ENCODE peak calls at places on chromosomes 2 and 18, in six cellular contexts. W is CD4-positive, alpha-beta memory T cell; N is colonic mucosa; O is BJ; X is foreskin fibroblast; M is AG04450. L is an unnamed sample.

GRCh38 chr18:51867767-51868166 is 472.2 kb upstream of the DCC start:
- DNase-seq in W (no peak), X (peak), M (no peak), O (no peak), N (no peak), L (peak)

GRCh38 chr18:44474067-44474411 is 206.6 kb upstream of the SETBP1 start:
- DNase-seq in O (no peak), W (no peak), X (no peak), N (no peak), M (no peak), L (no peak)

GRCh38 chr18:26307161-26307773 is 81.0 kb downstream of the TAF4B start:
- DNase-seq in X (peak), O (no peak), M (peak), N (peak), W (no peak), L (peak)

GRCh38 chr18:8863427-8863826 is 158.1 kb downstream of the MTCL1 start:
- DNase-seq in N (no peak), O (no peak), W (no peak), M (no peak), X (no peak), L (no peak)

GRCh38 chr2:140893685-140894084 is 1237.1 kb downstream of the LRP1B start:
- DNase-seq in N (no peak), W (no peak), O (peak), X (peak), M (peak), L (peak)

GRCh38 chr2:62657752-62658151 is 47.8 kb upstream of the EHBP1 start:
- DNase-seq in X (no peak), N (no peak), W (no peak), O (no peak), M (no peak), L (no peak)

GRCh38 chr18:74818776-74819175 is 221.1 kb downstream of the ZNF407 start:
- DNase-seq in W (no peak), X (no peak), N (no peak), O (no peak), M (no peak), L (no peak)

GRCh38 chr2:225100269-225100668 is 58.0 kb upstream of the DOCK10 start:
- DNase-seq in N (no peak), O (no peak), M (no peak), W (no peak), X (no peak), L (no peak)

GRCh38 chr2:215283221-215283620 is 28.6 kb upstream of the ATIC start:
- DNase-seq in N (no peak), M (no peak), X (no peak), O (no peak), W (no peak), L (no peak)

GRCh38 chr18:13813271-13813849 is 10.6 kb upstream of the MC5R start:
- DNase-seq in N (peak), W (peak), O (peak), M (no peak), X (peak), L (no peak)

GRCh38 chr2:202758638-202759037 is 112.9 kb downstream of the ICA1L start:
- DNase-seq in O (no peak), X (no peak), W (no peak), N (no peak), M (no peak), L (no peak)

GRCh38 chr2:111617804-111618576 is 266.0 kb downstream of the ANAPC1 start:
- DNase-seq in X (no peak), N (no peak), O (no peak), W (no peak), M (no peak), L (no peak)

GRCh38 chr2:199979398-199979797 is 24.0 kb downstream of the MAIP1 start:
- DNase-seq in N (no peak), X (no peak), M (no peak), O (no peak), W (no peak), L (no peak)
- H3K4me3 ChIP-seq in N (no peak), X (no peak), M (no peak), O (no peak), W (no peak), L (no peak)

DNA sequence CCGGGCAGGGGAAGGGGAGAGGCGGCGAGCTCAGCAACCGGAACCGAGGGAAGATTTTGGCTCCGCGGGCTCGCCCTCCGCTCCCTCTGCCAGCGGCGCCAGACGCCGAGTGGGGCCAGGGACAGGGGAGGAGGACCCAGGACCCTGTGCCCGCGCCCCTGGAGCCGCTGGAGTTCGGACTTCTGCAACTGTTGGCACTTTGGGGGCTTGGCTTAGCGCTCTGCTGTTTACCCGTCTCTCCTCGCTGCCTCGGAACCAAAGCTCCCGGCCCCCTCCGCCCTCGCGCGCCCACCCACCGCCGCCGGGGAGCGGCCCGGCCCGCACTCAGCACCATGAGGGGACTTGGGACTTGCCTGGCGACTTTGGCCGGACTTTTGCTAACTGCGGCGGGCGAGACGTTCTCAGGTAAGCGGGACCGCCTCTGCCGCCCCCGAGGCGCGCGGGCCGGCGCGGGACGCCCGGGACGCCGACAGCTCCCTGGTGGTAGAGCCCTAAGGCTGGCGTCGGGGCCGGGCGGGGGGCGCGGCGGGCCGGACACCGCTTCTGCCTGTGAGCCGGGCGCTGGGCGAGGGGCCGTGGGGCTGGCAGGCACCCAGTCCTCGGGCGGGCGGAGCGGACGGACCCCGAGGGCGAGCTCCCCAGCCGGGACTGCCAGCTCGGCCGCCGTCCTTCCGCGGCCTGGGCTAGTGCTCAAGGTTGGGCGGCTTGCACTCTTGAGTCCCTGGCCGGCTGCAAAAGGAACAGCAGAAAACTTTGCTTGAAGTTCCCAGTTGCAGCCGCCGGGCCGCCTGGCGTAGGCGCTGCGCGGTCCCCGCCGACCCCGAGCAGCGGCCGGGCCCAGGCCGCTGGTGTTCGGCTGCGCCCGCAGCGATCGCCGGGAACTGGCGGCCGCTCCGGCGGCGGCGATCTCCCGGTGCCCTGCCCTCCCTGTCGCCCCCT is 640 bp downstream of the PTPRM start:
- DNase-seq in X (peak), N (peak), W (peak), M (no peak), O (no peak), L (no peak)
- H3K4me3 ChIP-seq in X (peak), N (peak), W (no peak), M (peak), O (peak), L (peak)

GRCh38 chr2:99710720-99711612 is 221.1 kb upstream of the REV1 start:
- DNase-seq in W (no peak), M (no peak), X (no peak), N (no peak), O (no peak), L (no peak)

GRCh38 chr2:99709229-99709628 is 219.4 kb upstream of the REV1 start:
- DNase-seq in O (no peak), W (no peak), M (no peak), X (no peak), N (no peak), L (no peak)

GRCh38 chr2:99708231-99708630 is 218.4 kb upstream of the REV1 start:
- DNase-seq in W (no peak), O (no peak), M (no peak), N (no peak), X (no peak), L (no peak)

GRCh38 chr2:99706734-99707133 is 216.9 kb upstream of the REV1 start:
- DNase-seq in M (no peak), N (no peak), W (no peak), O (no peak), X (no peak), L (no peak)

DNA sequence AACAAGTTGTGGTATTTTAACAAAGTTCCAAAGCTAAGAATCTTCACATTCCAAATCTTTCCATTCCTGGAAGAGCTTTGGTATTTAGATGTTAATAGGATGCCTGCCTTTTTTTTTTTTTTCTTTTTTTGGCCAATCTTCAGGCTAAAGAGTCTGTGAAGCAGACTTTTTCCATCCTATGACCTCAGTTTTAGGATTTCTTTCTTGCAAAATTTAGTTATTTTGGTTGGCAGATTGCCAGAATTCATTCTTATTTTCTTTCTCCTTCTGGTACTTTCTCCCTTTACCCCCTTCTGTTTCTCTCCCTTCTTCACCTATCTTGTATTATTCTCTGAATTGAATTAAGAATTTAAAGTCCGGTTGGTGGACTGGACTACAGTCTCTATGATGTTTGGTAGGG is 217.8 kb upstream of the REV1 start:
- DNase-seq in X (no peak), O (peak), W (no peak), M (peak), N (no peak), L (no peak)
- H3K4me3 ChIP-seq in X (no peak), O (no peak), W (no peak), M (no peak), N (no peak), L (no peak)

GRCh38 chr2:9251154-9252001 is 44.8 kb downstream of the ASAP2 start:
- DNase-seq in M (no peak), O (no peak), X (peak), W (no peak), N (no peak), L (peak)
- H3K4me3 ChIP-seq in M (no peak), O (no peak), X (no peak), W (no peak), N (no peak), L (no peak)

GRCh38 chr18:11909597-11910026 is 1.5 kb upstream of the MPPE1 start:
- DNase-seq in X (peak), N (peak), O (no peak), W (no peak), M (no peak), L (no peak)
- H3K4me3 ChIP-seq in X (peak), N (no peak), O (no peak), W (no peak), M (no peak), L (no peak)

GRCh38 chr2:64985457-64985856 is 3.7 kb upstream of the SLC1A4 start:
- DNase-seq in X (no peak), M (no peak), O (no peak), W (no peak), N (no peak), L (no peak)
- H3K4me3 ChIP-seq in X (no peak), M (no peak), O (no peak), W (no peak), N (no peak), L (no peak)

GRCh38 chr2:42791606-42792005 is 777 bp downstream of the HAAO start:
- DNase-seq in M (no peak), X (no peak), N (no peak), W (no peak), O (no peak), L (no peak)
- H3K4me3 ChIP-seq in M (no peak), X (no peak), N (peak), W (no peak), O (no peak), L (no peak)

DNA sequence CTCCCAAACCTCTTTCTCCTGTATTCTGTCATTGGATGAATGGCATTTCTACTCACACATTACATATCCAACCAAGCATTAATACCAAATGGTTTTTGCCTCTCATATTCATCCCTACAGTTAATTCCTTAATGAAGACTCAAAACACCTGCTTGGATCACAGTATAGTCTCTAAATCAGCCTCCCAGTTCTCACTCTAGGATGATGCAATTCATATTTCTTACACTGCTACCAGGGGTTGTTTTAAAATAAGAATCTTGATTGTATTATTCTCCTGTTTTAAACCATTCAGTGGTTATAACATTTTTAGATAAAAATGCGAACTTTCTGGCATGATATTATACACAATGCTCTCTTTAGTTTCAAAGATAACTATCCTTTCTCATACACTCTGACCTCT is 281.4 kb upstream of the ZEB2 start:
- DNase-seq in O (no peak), M (no peak), N (no peak), X (no peak), W (no peak), L (no peak)
- H3K4me3 ChIP-seq in O (no peak), M (no peak), N (no peak), X (no peak), W (no peak), L (no peak)

L was measured in skeletal muscle cell.